ENCODE peak calls at places on chromosomes 11 and 22, in six cellular contexts. Y is activated CD4-positive, alpha-beta T cell treated with anti-CD3 and anti-CD28 coated beads for 24 hours; W is AG08396; D is fibroblast of the conjunctiva; J is aorta; X is NB4. L is an unnamed sample.

GRCh38 chr11:12180257-12181205 is 70.1 kb downstream of the MICAL2 start:
- DNase-seq in Y (no peak), W (no peak), D (no peak), J (peak), X (no peak), L (no peak)

GRCh38 chr11:75078233-75078632 is 18.4 kb downstream of the OR2AT4 start:
- DNase-seq in Y (no peak), W (no peak), D (no peak), J (no peak), X (no peak), L (no peak)

GRCh38 chr11:112555491-112556364 is 295.1 kb upstream of the PLET1 start:
- DNase-seq in Y (peak), W (peak), D (peak), J (peak), X (peak), L (no peak)

GRCh38 chr11:134519390-134519750 is 107.3 kb upstream of the B3GAT1 start:
- DNase-seq in Y (no peak), W (no peak), D (no peak), J (no peak), X (no peak), L (peak)

GRCh38 chr11:69463181-69463891 is 18.1 kb upstream of the LINC01488 start:
- DNase-seq in Y (no peak), W (peak), D (peak), J (peak), X (peak), L (peak)

GRCh38 chr11:21520244-21520643 is 672.6 kb upstream of the ANO5 start:
- DNase-seq in Y (no peak), W (no peak), D (no peak), J (no peak), X (no peak), L (no peak)

GRCh38 chr22:38318792-38319773 is 1.9 kb upstream of the CSNK1E start:
- DNase-seq in Y (no peak), W (no peak), D (no peak), J (no peak), X (no peak), L (no peak)

GRCh38 chr11:12750181-12750580 is 76.0 kb downstream of the TEAD1 start:
- DNase-seq in Y (no peak), W (no peak), D (no peak), J (no peak), X (no peak), L (no peak)

GRCh38 chr11:109984634-109985289 is 108.4 kb upstream of the ZC3H12C start:
- DNase-seq in Y (no peak), W (no peak), D (no peak), J (no peak), X (peak), L (no peak)

GRCh38 chr11:69541501-69542313 is 60.2 kb downstream of the LINC01488 start:
- DNase-seq in Y (no peak), W (peak), D (no peak), J (no peak), X (no peak), L (no peak)

GRCh38 chr11:80084614-80085013 is 643.8 kb upstream of the TENM4 start:
- DNase-seq in Y (no peak), W (no peak), D (no peak), J (no peak), X (no peak), L (no peak)

GRCh38 chr22:46125816-46126770 is 24.2 kb upstream of the PPARA start:
- DNase-seq in Y (no peak), W (no peak), D (no peak), J (no peak), X (no peak), L (no peak)

GRCh38 chr11:16739326-16739875 is 954 bp downstream of the C11orf58 start:
- DNase-seq in Y (no peak), W (peak), D (no peak), J (no peak), X (peak), L (no peak)

GRCh38 chr22:37242395-37242918 is 1.6 kb downstream of the RAC2 start:
- DNase-seq in Y (peak), W (no peak), D (no peak), J (peak), X (peak), L (peak)

GRCh38 chr11:128497057-128497957 is 90.1 kb downstream of the ETS1 start:
- DNase-seq in Y (no peak), W (peak), D (peak), J (peak), X (peak), L (no peak)